ENCODE peak calls at places on chromosomes 2 and 18, in ten cellular contexts. I is fibroblast of lung; F is right atrium auricular region; O is mesothelial cell of epicardium; B is DMS79; E is effector CD4-positive, alpha-beta T cell; L is dermis blood vessel endothelial cell; G is activated CD8-positive, alpha-beta memory T cell treated with anti-CD3 and anti-CD28 coated beads for 1 hour; N is omental fat pad; P is progenitor cell of endocrine pancreas. W is an unnamed sample.

GRCh38 chr2:120257522-120257921 is 4.9 kb downstream of the RALB start:
- DNase-seq in I (no peak), F (no peak), O (no peak), B (no peak), E (no peak), L (peak), G (no peak), N (no peak), P (no peak), W (no peak)

GRCh38 chr2:69086466-69086865 is 73.5 kb downstream of the ANTXR1 start:
- DNase-seq in I (peak), F (no peak), O (no peak), B (no peak), E (no peak), L (no peak), G (no peak), N (no peak), P (no peak), W (no peak)

GRCh38 chr2:209808521-209808920 is 36.9 kb downstream of the UNC80 start:
- DNase-seq in I (no peak), F (no peak), O (no peak), B (no peak), E (no peak), L (no peak), G (no peak), N (no peak), P (no peak), W (no peak)

GRCh38 chr18:55323051-55323994 is 264.7 kb downstream of the TCF4 start:
- DNase-seq in I (peak), F (no peak), O (no peak), B (no peak), E (no peak), L (peak), G (no peak), N (no peak), P (no peak), W (no peak)

GRCh38 chr2:101723366-101724112 is 26.0 kb downstream of the MAP4K4 start:
- DNase-seq in I (no peak), F (no peak), O (no peak), B (peak), E (no peak), L (no peak), G (no peak), N (no peak), P (no peak), W (no peak)

GRCh38 chr2:29189052-29189451 is 73.8 kb downstream of the CLIP4 start:
- DNase-seq in I (no peak), F (no peak), O (no peak), B (no peak), E (peak), L (no peak), G (no peak), N (no peak), P (no peak), W (no peak)

GRCh38 chr2:12965540-12966269 is 249.0 kb downstream of the TRIB2 start:
- DNase-seq in I (peak), F (no peak), O (no peak), B (no peak), E (no peak), L (peak), G (no peak), N (no peak), P (no peak), W (no peak)

GRCh38 chr2:144162652-144163051 is 357.3 kb downstream of the ZEB2 start:
- DNase-seq in I (no peak), F (no peak), O (no peak), B (no peak), E (peak), L (peak), G (peak), N (no peak), P (peak), W (peak)

GRCh38 chr2:220653776-220654175 is 918.3 kb downstream of the EPHA4 start:
- DNase-seq in I (no peak), F (no peak), O (no peak), B (no peak), E (no peak), L (no peak), G (no peak), N (no peak), P (no peak), W (no peak)

GRCh38 chr2:47651296-47651695 is 131.6 kb upstream of the MSH6 start:
- DNase-seq in I (no peak), F (no peak), O (no peak), B (no peak), E (no peak), L (no peak), G (no peak), N (no peak), P (no peak), W (no peak)

GRCh38 chr2:107001964-107002696 is 116.2 kb upstream of the ST6GAL2 start:
- DNase-seq in I (peak), F (no peak), O (no peak), B (no peak), E (no peak), L (no peak), G (no peak), N (no peak), P (no peak), W (no peak)

GRCh38 chr2:174546519-174547506 is 50.8 kb downstream of the WIPF1 start:
- DNase-seq in I (peak), F (no peak), O (no peak), B (no peak), E (peak), L (peak), G (no peak), N (no peak), P (no peak), W (peak)

GRCh38 chr2:85635636-85636035 is 19.6 kb downstream of the USP39 start:
- DNase-seq in I (no peak), F (no peak), O (no peak), B (no peak), E (no peak), L (no peak), G (no peak), N (no peak), P (no peak), W (no peak)

GRCh38 chr2:149129433-149129832 is 90.9 kb downstream of the LYPD6B start:
- DNase-seq in I (no peak), F (no peak), O (no peak), B (no peak), E (no peak), L (no peak), G (no peak), N (no peak), P (no peak), W (no peak)

GRCh38 chr18:23227729-23228075 is 92.4 kb downstream of the CABLES1 start:
- DNase-seq in I (no peak), F (no peak), O (no peak), B (peak), E (no peak), L (no peak), G (no peak), N (no peak), P (no peak), W (no peak)

GRCh38 chr18:50847192-50847591 is 27.4 kb upstream of the MRO start:
- DNase-seq in I (peak), F (no peak), O (no peak), B (no peak), E (no peak), L (no peak), G (no peak), N (no peak), P (no peak), W (peak)

GRCh38 chr2:199975297-199975895 is 20.0 kb downstream of the MAIP1 start:
- DNase-seq in I (peak), F (no peak), O (no peak), B (no peak), E (no peak), L (no peak), G (no peak), N (no peak), P (no peak), W (no peak)

GRCh38 chr2:127106457-127106997 is 427 bp downstream of the BIN1 start:
- DNase-seq in I (no peak), F (no peak), O (peak), B (no peak), E (no peak), L (peak), G (no peak), N (peak), P (no peak), W (no peak)

W was measured in CD4-positive, CD25-positive, alpha-beta regulatory T cell.